ENCODE peak calls at places on chromosomes 16 and 17, in seven cellular contexts. One of them, this sample, is unnamed.

GRCh38 chr16:49021136-49021535 is 260.5 kb downstream of the CBLN1 start:
- DNase-seq in GM10248: no peak
- DNase-seq in lower lobe of right lung: no peak
- DNase-seq in nephron progenitor cell: peak
- DNase-seq in glutamatergic neuron: no peak
- DNase-seq in transverse colon: no peak
- DNase-seq in foreskin keratinocyte: peak
- DNase-seq in this sample: no peak

GRCh38 chr17:9813166-9813565 is 8.7 kb downstream of the GSG1L2 start:
- DNase-seq in transverse colon: no peak
- DNase-seq in nephron progenitor cell: no peak
- DNase-seq in foreskin keratinocyte: no peak
- DNase-seq in glutamatergic neuron: no peak
- DNase-seq in lower lobe of right lung: no peak
- DNase-seq in GM10248: no peak
- DNase-seq in this sample: no peak

GRCh38 chr17:4789951-4790704 is 1.4 kb downstream of the GLTPD2 start:
- DNase-seq in nephron progenitor cell: peak
- DNase-seq in foreskin keratinocyte: peak
- DNase-seq in lower lobe of right lung: peak
- DNase-seq in transverse colon: peak
- DNase-seq in glutamatergic neuron: peak
- DNase-seq in GM10248: peak
- DNase-seq in this sample: peak

GRCh38 chr17:34723875-34724274 is 144.5 kb downstream of the TMEM132E start:
- DNase-seq in lower lobe of right lung: no peak
- DNase-seq in foreskin keratinocyte: no peak
- DNase-seq in GM10248: no peak
- DNase-seq in glutamatergic neuron: no peak
- DNase-seq in transverse colon: no peak
- DNase-seq in nephron progenitor cell: no peak
- DNase-seq in this sample: no peak

GRCh38 chr17:9342225-9342624 is 233.4 kb downstream of the STX8 start:
- DNase-seq in transverse colon: no peak
- DNase-seq in lower lobe of right lung: no peak
- DNase-seq in foreskin keratinocyte: no peak
- DNase-seq in nephron progenitor cell: no peak
- DNase-seq in glutamatergic neuron: no peak
- DNase-seq in GM10248: no peak
- DNase-seq in this sample: no peak

GRCh38 chr17:29663155-29663554 is 40.4 kb upstream of the CORO6 start:
- DNase-seq in glutamatergic neuron: no peak
- DNase-seq in foreskin keratinocyte: no peak
- DNase-seq in GM10248: no peak
- DNase-seq in nephron progenitor cell: no peak
- DNase-seq in transverse colon: no peak
- DNase-seq in lower lobe of right lung: no peak
- DNase-seq in this sample: peak

GRCh38 chr17:19569785-19570496 is 36.3 kb downstream of the SLC47A1 start:
- DNase-seq in glutamatergic neuron: no peak
- DNase-seq in lower lobe of right lung: no peak
- DNase-seq in nephron progenitor cell: no peak
- DNase-seq in foreskin keratinocyte: no peak
- DNase-seq in transverse colon: peak
- DNase-seq in GM10248: no peak
- DNase-seq in this sample: no peak

GRCh38 chr17:70661342-70662222 is 492.2 kb downstream of the KCNJ2 start:
- DNase-seq in foreskin keratinocyte: no peak
- DNase-seq in transverse colon: peak
- DNase-seq in nephron progenitor cell: no peak
- DNase-seq in lower lobe of right lung: no peak
- DNase-seq in GM10248: no peak
- DNase-seq in glutamatergic neuron: no peak
- DNase-seq in this sample: peak

GRCh38 chr17:27601069-27601974 is 29.7 kb upstream of the LGALS9 start:
- DNase-seq in transverse colon: peak
- DNase-seq in nephron progenitor cell: peak
- DNase-seq in foreskin keratinocyte: peak
- DNase-seq in glutamatergic neuron: peak
- DNase-seq in lower lobe of right lung: peak
- DNase-seq in GM10248: peak
- DNase-seq in this sample: peak

GRCh38 chr17:4947411-4948165 is 742 bp downstream of the PFN1 start:
- DNase-seq in nephron progenitor cell: peak
- DNase-seq in lower lobe of right lung: peak
- DNase-seq in GM10248: peak
- DNase-seq in transverse colon: peak
- DNase-seq in foreskin keratinocyte: no peak
- DNase-seq in glutamatergic neuron: peak
- DNase-seq in this sample: peak

GRCh38 chr17:933168-934083 is 46.1 kb downstream of the NXN start:
- DNase-seq in nephron progenitor cell: no peak
- DNase-seq in foreskin keratinocyte: peak
- DNase-seq in GM10248: no peak
- DNase-seq in glutamatergic neuron: no peak
- DNase-seq in lower lobe of right lung: peak
- DNase-seq in transverse colon: no peak
- DNase-seq in this sample: peak

GRCh38 chr17:83099570-83100181 is 20.3 kb downstream of the METRNL start:
- DNase-seq in transverse colon: peak
- DNase-seq in GM10248: no peak
- DNase-seq in nephron progenitor cell: peak
- DNase-seq in foreskin keratinocyte: no peak
- DNase-seq in lower lobe of right lung: no peak
- DNase-seq in glutamatergic neuron: no peak
- DNase-seq in this sample: peak

GRCh38 chr16:23905027-23905426 is 69.2 kb downstream of the PRKCB start:
- DNase-seq in transverse colon: peak
- DNase-seq in glutamatergic neuron: no peak
- DNase-seq in GM10248: no peak
- DNase-seq in foreskin keratinocyte: peak
- DNase-seq in lower lobe of right lung: peak
- DNase-seq in nephron progenitor cell: peak
- DNase-seq in this sample: peak

GRCh38 chr17:36947922-36948716 is 635 bp upstream of the AATF start:
- DNase-seq in foreskin keratinocyte: no peak
- DNase-seq in lower lobe of right lung: no peak
- DNase-seq in glutamatergic neuron: no peak
- DNase-seq in GM10248: no peak
- DNase-seq in transverse colon: no peak
- DNase-seq in nephron progenitor cell: no peak
- DNase-seq in this sample: no peak

GRCh38 chr17:83125515-83126274 is 46.3 kb downstream of the METRNL start:
- DNase-seq in transverse colon: peak
- DNase-seq in nephron progenitor cell: no peak
- DNase-seq in foreskin keratinocyte: no peak
- DNase-seq in glutamatergic neuron: peak
- DNase-seq in GM10248: no peak
- DNase-seq in lower lobe of right lung: peak
- DNase-seq in this sample: no peak

GRCh38 chr17:49995055-49995738 is at the start of gene DLX3:
- DNase-seq in lower lobe of right lung: peak
- DNase-seq in glutamatergic neuron: peak
- DNase-seq in GM10248: no peak
- DNase-seq in nephron progenitor cell: peak
- DNase-seq in foreskin keratinocyte: peak
- DNase-seq in transverse colon: peak
- DNase-seq in this sample: peak

GRCh38 chr16:11297492-11298142 is 16.5 kb upstream of the PRM1 start:
- DNase-seq in GM10248: peak
- DNase-seq in nephron progenitor cell: peak
- DNase-seq in transverse colon: peak
- DNase-seq in foreskin keratinocyte: no peak
- DNase-seq in lower lobe of right lung: peak
- DNase-seq in glutamatergic neuron: peak
- DNase-seq in this sample: peak
- TF ChIP-seq CTCF in GM10248: no peak
- TF ChIP-seq CTCF in nephron progenitor cell: no peak
- TF ChIP-seq CTCF in transverse colon: no peak
- TF ChIP-seq CTCF in foreskin keratinocyte: peak
- TF ChIP-seq CTCF in lower lobe of right lung: peak
- TF ChIP-seq CTCF in glutamatergic neuron: no peak
- TF ChIP-seq CTCF in this sample: no peak

DNA sequence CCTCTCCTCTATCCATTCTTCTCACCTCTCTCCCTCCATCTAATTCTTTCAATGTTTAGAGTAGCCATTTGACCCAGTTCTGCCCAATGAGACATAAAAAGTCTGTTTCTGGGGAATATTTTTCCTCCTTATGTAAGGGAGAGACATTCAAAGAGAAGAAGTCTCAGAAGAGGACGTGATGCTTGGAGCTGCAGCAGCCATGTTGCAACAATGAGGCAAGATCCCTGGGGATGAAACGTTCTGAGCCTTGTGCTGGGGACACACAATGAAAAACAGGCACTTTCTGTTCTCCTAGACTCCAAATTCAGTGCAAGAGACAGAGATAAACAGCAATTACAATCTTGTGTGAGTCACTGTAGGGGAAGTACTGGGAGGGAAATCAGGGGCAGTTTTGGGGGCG is 130.8 kb downstream of the FOXL1 start:
- DNase-seq in lower lobe of right lung: no peak
- DNase-seq in glutamatergic neuron: no peak
- DNase-seq in transverse colon: no peak
- DNase-seq in nephron progenitor cell: no peak
- DNase-seq in GM10248: no peak
- DNase-seq in foreskin keratinocyte: no peak
- DNase-seq in this sample: no peak
- TF ChIP-seq CTCF in lower lobe of right lung: no peak
- TF ChIP-seq CTCF in glutamatergic neuron: no peak
- TF ChIP-seq CTCF in transverse colon: no peak
- TF ChIP-seq CTCF in nephron progenitor cell: no peak
- TF ChIP-seq CTCF in GM10248: no peak
- TF ChIP-seq CTCF in foreskin keratinocyte: no peak
- TF ChIP-seq CTCF in this sample: no peak

GRCh38 chr16:1812732-1813163 is 13.9 kb downstream of the HAGH start:
- DNase-seq in transverse colon: peak
- DNase-seq in nephron progenitor cell: peak
- DNase-seq in GM10248: no peak
- DNase-seq in foreskin keratinocyte: no peak
- DNase-seq in glutamatergic neuron: peak
- DNase-seq in lower lobe of right lung: peak
- DNase-seq in this sample: peak
- TF ChIP-seq CTCF in transverse colon: peak
- TF ChIP-seq CTCF in nephron progenitor cell: peak
- TF ChIP-seq CTCF in GM10248: peak
- TF ChIP-seq CTCF in foreskin keratinocyte: peak
- TF ChIP-seq CTCF in glutamatergic neuron: no peak
- TF ChIP-seq CTCF in lower lobe of right lung: peak
- TF ChIP-seq CTCF in this sample: peak

GRCh38 chr17:42027961-42028790 is 8.3 kb downstream of the NKIRAS2 start:
- DNase-seq in lower lobe of right lung: no peak
- DNase-seq in GM10248: no peak
- DNase-seq in transverse colon: no peak
- DNase-seq in foreskin keratinocyte: no peak
- DNase-seq in nephron progenitor cell: peak
- DNase-seq in glutamatergic neuron: peak
- DNase-seq in this sample: peak

GRCh38 chr17:42027540-42027889 is 7.6 kb downstream of the NKIRAS2 start:
- DNase-seq in transverse colon: no peak
- DNase-seq in foreskin keratinocyte: no peak
- DNase-seq in lower lobe of right lung: no peak
- DNase-seq in GM10248: no peak
- DNase-seq in nephron progenitor cell: no peak
- DNase-seq in glutamatergic neuron: no peak
- DNase-seq in this sample: no peak

GRCh38 chr17:42026821-42027539 is 7.1 kb downstream of the NKIRAS2 start:
- DNase-seq in GM10248: no peak
- DNase-seq in transverse colon: no peak
- DNase-seq in nephron progenitor cell: no peak
- DNase-seq in foreskin keratinocyte: no peak
- DNase-seq in lower lobe of right lung: no peak
- DNase-seq in glutamatergic neuron: no peak
- DNase-seq in this sample: no peak

GRCh38 chr17:42023524-42024349 is 3.8 kb downstream of the NKIRAS2 start:
- DNase-seq in glutamatergic neuron: no peak
- DNase-seq in foreskin keratinocyte: no peak
- DNase-seq in GM10248: no peak
- DNase-seq in nephron progenitor cell: no peak
- DNase-seq in transverse colon: no peak
- DNase-seq in lower lobe of right lung: peak
- DNase-seq in this sample: no peak

GRCh38 chr17:42025191-42025579 is 5.3 kb downstream of the NKIRAS2 start:
- DNase-seq in transverse colon: no peak
- DNase-seq in GM10248: no peak
- DNase-seq in nephron progenitor cell: no peak
- DNase-seq in foreskin keratinocyte: no peak
- DNase-seq in glutamatergic neuron: no peak
- DNase-seq in lower lobe of right lung: no peak
- DNase-seq in this sample: no peak
- TF ChIP-seq CTCF in transverse colon: no peak
- TF ChIP-seq CTCF in GM10248: no peak
- TF ChIP-seq CTCF in nephron progenitor cell: no peak
- TF ChIP-seq CTCF in foreskin keratinocyte: no peak
- TF ChIP-seq CTCF in glutamatergic neuron: peak
- TF ChIP-seq CTCF in lower lobe of right lung: no peak
- TF ChIP-seq CTCF in this sample: no peak

GRCh38 chr16:84397090-84397489 is 28.8 kb downstream of the ATP2C2 start:
- DNase-seq in foreskin keratinocyte: no peak
- DNase-seq in lower lobe of right lung: no peak
- DNase-seq in GM10248: no peak
- DNase-seq in transverse colon: no peak
- DNase-seq in glutamatergic neuron: no peak
- DNase-seq in nephron progenitor cell: no peak
- DNase-seq in this sample: no peak
- TF ChIP-seq CTCF in foreskin keratinocyte: peak
- TF ChIP-seq CTCF in lower lobe of right lung: peak
- TF ChIP-seq CTCF in GM10248: no peak
- TF ChIP-seq CTCF in transverse colon: no peak
- TF ChIP-seq CTCF in glutamatergic neuron: peak
- TF ChIP-seq CTCF in nephron progenitor cell: no peak
- TF ChIP-seq CTCF in this sample: peak